ENCODE peak calls at places on chromosomes 1 and 21, in nine cellular contexts. P is neural progenitor cell, K is MM.1S, B is hepatocyte, V is GM23338, M is OCI-LY7, A is GM23248, U is SK-N-SH, J is HCT116. I is an unnamed sample. For H3K4me1, the result is how much of the 10 kb centered on the place peaks cover.

GRCh38 chr1:159921251-159921650 is 4.1 kb downstream of the TAGLN2 start:
- DNase-seq in V (no peak), U (no peak), M (peak), J (no peak), B (no peak), A (peak), P (no peak), K (peak), I (no peak)

GRCh38 chr1:5481889-5482288 is 510.3 kb downstream of the NPHP4 start:
- DNase-seq in K (peak), V (no peak), A (no peak), U (no peak), J (peak), P (peak), M (peak), B (peak), I (peak)

GRCh38 chr1:918843-919242 is 4.9 kb upstream of the SAMD11 start:
- DNase-seq in A (no peak), P (no peak), M (no peak), B (no peak), K (no peak), V (no peak), J (no peak), U (no peak), I (no peak)

GRCh38 chr1:16017461-16018303 is at the start of gene HSPB7:
- DNase-seq in U (peak), K (no peak), M (peak), V (peak), J (no peak), B (peak), P (peak), A (peak), I (no peak)

GRCh38 chr1:109762039-109762585 is 1.6 kb downstream of the EPS8L3 start:
- DNase-seq in A (no peak), J (no peak), U (no peak), P (no peak), V (no peak), M (peak), K (no peak), B (no peak), I (no peak)

GRCh38 chr1:25198731-25199231 is 33.5 kb downstream of the SYF2 start:
- DNase-seq in V (peak), U (no peak), A (peak), K (no peak), J (no peak), B (no peak), P (peak), M (no peak), I (peak)

GRCh38 chr1:22868331-22868730 is 104.3 kb downstream of the LACTBL1 start:
- DNase-seq in M (no peak), V (no peak), K (no peak), U (no peak), P (no peak), A (peak), B (no peak), J (no peak), I (peak)

GRCh38 chr21:17540530-17540929 is 27.7 kb downstream of the CXADR start:
- DNase-seq in V (no peak), M (no peak), B (no peak), P (no peak), U (no peak), A (no peak), K (no peak), J (no peak), I (no peak)

GRCh38 chr1:155196103-155196892 is 11.4 kb downstream of the THBS3 start:
- DNase-seq in B (no peak), J (no peak), P (peak), K (no peak), U (no peak), M (no peak), V (peak), A (peak), I (no peak)

GRCh38 chr21:41897690-41898089 is 18.5 kb upstream of the PRDM15 start:
- DNase-seq in V (peak), A (no peak), B (no peak), U (no peak), K (no peak), P (peak), J (no peak), M (no peak), I (no peak)

DNA sequence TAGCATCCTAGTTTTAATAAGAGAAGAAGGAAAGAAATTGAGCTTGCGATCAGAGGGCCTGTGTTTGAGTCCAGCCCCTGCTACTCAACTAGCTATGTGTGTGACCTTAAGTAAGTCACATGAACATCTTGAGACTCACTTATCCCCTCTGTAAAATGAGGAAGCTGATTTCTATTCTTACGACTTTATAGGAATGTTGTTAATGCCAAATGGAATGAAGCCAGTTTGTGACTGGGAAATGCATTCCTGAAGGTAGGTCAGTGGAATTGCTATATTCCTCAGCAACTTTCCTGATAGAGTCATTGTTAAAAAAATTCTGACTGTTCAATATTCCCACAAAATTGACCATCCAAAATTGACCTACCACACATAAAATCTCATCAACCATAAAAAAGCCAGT is 14.9 kb downstream of the FASLG start:
- DNase-seq in K (no peak), U (no peak), J (no peak), V (no peak), M (no peak), A (no peak), P (no peak), B (no peak), I (peak)
- H3K4me1 ChIP-seq in K (under half), U (under half), J (under half), V (under half), M (under half), A (under half), P (under half), B (under half), I (under half)

GRCh38 chr1:112849967-112850641 is 105.9 kb downstream of the SLC16A1 start:
- DNase-seq in M (no peak), U (no peak), K (no peak), P (no peak), A (peak), B (no peak), J (no peak), V (peak), I (no peak)
- TF ChIP-seq EZH2phosphoT487 in M (no peak), U (no peak), K (no peak), P (no peak), A (no peak), B (no peak), J (no peak), V (no peak), I (no peak)

DNA sequence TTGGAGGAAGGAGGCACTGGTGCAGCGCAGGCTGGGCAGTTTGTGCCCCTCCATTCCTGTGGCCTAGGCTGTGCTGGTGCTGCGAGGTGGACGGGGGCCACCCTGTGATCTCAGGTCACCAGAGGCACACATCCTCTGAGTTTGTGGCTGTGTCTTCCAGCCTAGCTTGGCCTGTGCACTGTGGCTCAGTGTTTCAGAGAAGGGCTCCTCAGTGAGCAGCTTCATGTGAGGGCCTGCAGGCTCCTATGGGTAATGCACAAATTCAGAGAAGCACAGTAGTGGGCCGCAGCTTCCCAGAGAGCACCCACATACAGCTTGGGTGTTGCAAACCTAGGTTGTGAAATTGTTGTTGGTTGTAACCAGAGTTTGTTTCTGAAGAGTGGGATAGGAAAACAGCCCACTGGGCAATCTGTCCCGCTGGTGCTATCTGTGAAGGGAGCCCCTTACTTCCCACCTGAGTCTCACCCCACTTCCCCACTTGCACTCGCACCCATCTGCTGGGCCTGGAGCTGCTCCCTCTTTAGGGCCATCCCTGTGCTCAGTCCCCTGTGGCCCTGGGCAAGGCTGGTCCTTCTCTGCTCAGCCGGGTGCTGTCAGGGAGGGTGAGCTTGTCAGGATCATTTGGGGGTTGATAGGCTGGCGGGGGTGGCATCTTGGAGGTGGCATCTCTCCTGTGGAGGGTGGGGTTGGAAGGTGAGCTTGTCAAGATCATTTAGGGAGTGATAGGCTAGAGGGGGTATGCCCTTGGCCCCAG is 30.2 kb downstream of the SNAP47 start:
- DNase-seq in J (no peak), U (no peak), M (no peak), V (no peak), B (no peak), K (no peak), A (no peak), P (no peak), I (no peak)
- H3K4me1 ChIP-seq in J (under half), U (under half), M (under half), V (under half), B (under half), K (under half), A (under half), P (under half), I (half or more)

GRCh38 chr1:209628618-209629299 is 23.5 kb downstream of the LAMB3 start:
- DNase-seq in A (no peak), P (no peak), U (no peak), J (no peak), M (no peak), B (no peak), V (no peak), K (no peak), I (no peak)
- TF ChIP-seq EZH2phosphoT487 in A (no peak), P (no peak), U (no peak), J (no peak), M (no peak), B (no peak), V (no peak), K (no peak), I (no peak)

DNA sequence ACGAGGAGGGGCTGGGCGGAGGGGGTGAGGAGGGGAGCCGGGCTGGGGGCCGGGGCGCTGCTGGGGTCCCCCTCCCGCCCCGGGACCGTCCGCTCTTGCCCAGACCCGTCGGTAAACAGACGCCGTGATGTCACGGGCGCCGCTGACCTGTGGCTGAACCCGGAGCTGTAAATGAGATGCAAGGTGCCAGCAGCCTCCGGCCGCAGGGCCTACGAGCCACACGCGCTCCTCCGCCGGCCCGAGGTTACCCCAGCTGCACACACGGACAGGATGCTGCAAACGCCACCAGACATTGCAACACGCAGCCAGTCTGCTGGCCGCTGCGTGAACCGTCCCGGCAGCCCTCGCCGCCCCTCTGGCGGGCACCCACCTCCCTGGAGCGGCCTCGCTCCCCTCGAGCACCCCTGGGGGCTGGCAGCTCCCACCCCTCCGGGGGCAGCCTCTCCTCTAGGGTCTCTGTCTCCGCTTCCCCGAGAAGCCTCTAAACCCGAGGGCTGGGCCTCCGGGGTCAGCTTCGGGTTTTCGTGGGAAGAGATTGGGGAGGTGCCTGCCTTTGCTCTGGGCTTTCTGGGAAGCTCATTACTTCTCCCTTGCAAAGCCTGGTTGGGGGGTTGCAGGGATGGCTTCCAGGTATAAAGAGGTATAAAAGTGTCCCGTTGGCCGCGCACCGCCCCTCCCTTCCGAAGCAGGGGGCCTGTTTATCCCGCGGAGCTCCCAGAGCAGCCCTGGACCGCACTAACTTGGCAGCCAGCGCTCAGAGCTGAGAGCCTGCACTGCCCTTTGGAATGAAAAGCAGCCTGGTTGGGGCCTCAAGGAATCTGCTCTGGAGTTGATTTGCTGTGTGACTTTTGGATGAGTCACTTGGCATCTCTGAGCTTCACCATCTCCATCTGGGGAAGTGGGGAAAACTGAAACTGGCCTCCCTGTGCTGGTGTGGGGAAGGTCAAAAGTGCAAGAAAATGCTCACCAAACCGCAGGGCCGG is 21.9 kb downstream of the DHRS3 start:
- DNase-seq in M (no peak), V (peak), P (peak), K (no peak), U (peak), B (peak), A (peak), J (no peak), I (peak)
- H3K4me1 ChIP-seq in M (under half), V (under half), P (under half), K (under half), U (under half), B (half or more), A (under half), J (half or more), I (half or more)

I was measured in PC-3.